ENCODE peak calls at places on chromosomes 5 and 9, in eight cellular contexts. R, O, Y, H, K, X, T and B are unnamed samples.

GRCh38 chr9:134686896-134687295 is 45.3 kb downstream of the COL5A1 start:
- DNase-seq in R (peak; percentile 24), O (no peak), Y (no peak), H (no peak), K (no peak), X (no peak), T (no peak), B (no peak)

GRCh38 chr9:33103381-33104110 is 27.1 kb upstream of the SMU1 start:
- DNase-seq in R (no peak), O (no peak), Y (peak; percentile 8), H (no peak), K (no peak), X (peak; percentile 67), T (no peak), B (no peak)

GRCh38 chr9:22357016-22357415 is 89.6 kb upstream of the DMRTA1 start:
- DNase-seq in R (no peak), O (no peak), Y (no peak), H (no peak), K (no peak), X (no peak), T (no peak), B (no peak)

GRCh38 chr5:176846335-176847140 is 36.2 kb downstream of the UNC5A start:
- DNase-seq in R (no peak), O (no peak), Y (no peak), H (no peak), K (no peak), X (no peak), T (no peak), B (no peak)

GRCh38 chr9:133713211-133713959 is 24.8 kb downstream of the SARDH start:
- DNase-seq in R (no peak), O (no peak), Y (no peak), H (no peak), K (no peak), X (no peak), T (no peak), B (no peak)

GRCh38 chr5:43065384-43066230 is 25.5 kb upstream of the ANXA2R start:
- DNase-seq in R (peak; percentile 85), O (peak; percentile 26), Y (peak; percentile 64), H (no peak), K (no peak), X (peak; percentile 33), T (peak; percentile 60), B (no peak)

GRCh38 chr5:139016186-139016585 is 141.1 kb upstream of the LRRTM2 start:
- DNase-seq in R (no peak), O (no peak), Y (no peak), H (no peak), K (no peak), X (no peak), T (no peak), B (no peak)

GRCh38 chr5:138697720-138698360 is 55.4 kb upstream of the CTNNA1 start:
- DNase-seq in R (no peak), O (no peak), Y (no peak), H (no peak), K (no peak), X (no peak), T (no peak), B (no peak)

GRCh38 chr9:107653263-107653821 is 163.8 kb upstream of the KLF4 start:
- DNase-seq in R (no peak), O (no peak), Y (no peak), H (no peak), K (no peak), X (no peak), T (no peak), B (no peak)

GRCh38 chr5:142095035-142095434 is 13.5 kb upstream of the NDFIP1 start:
- DNase-seq in R (no peak), O (no peak), Y (no peak), H (no peak), K (no peak), X (no peak), T (no peak), B (no peak)

GRCh38 chr9:127347831-127348699 is 48.9 kb upstream of the SLC2A8 start:
- DNase-seq in R (no peak), O (no peak), Y (no peak), H (peak; percentile 27), K (peak; percentile 25), X (peak; percentile 41), T (no peak), B (peak; percentile 63)

GRCh38 chr9:129626944-129627297 is 958 bp downstream of the NTMT1 start:
- DNase-seq in R (no peak), O (no peak), Y (no peak), H (peak; percentile 77), K (no peak), X (no peak), T (no peak), B (no peak)

GRCh38 chr9:89418882-89419641 is 78.9 kb downstream of the SEMA4D start:
- DNase-seq in R (no peak), O (peak; percentile 70), Y (no peak), H (no peak), K (no peak), X (no peak), T (peak; percentile 72), B (no peak)

GRCh38 chr9:109171926-109172325 is 4.9 kb upstream of the FRRS1L start:
- DNase-seq in R (no peak), O (no peak), Y (no peak), H (no peak), K (no peak), X (no peak), T (no peak), B (no peak)

GRCh38 chr9:130328349-130328801 is 62.8 kb downstream of the HMCN2 start:
- DNase-seq in R (no peak), O (no peak), Y (no peak), H (no peak), K (no peak), X (no peak), T (no peak), B (no peak)

GRCh38 chr5:16411741-16412455 is 53.7 kb downstream of the ZNF622 start:
- DNase-seq in R (no peak), O (no peak), Y (no peak), H (peak; percentile 10), K (no peak), X (no peak), T (no peak), B (no peak)

GRCh38 chr5:146283344-146283761 is 55.3 kb upstream of the POU4F3 start:
- DNase-seq in R (no peak), O (no peak), Y (no peak), H (peak; percentile 92), K (no peak), X (no peak), T (no peak), B (peak; percentile 54)

GRCh38 chr9:127497656-127498290 is 46.5 kb downstream of the LRSAM1 start:
- DNase-seq in R (no peak), O (no peak), Y (no peak), H (no peak), K (no peak), X (no peak), T (no peak), B (no peak)

GRCh38 chr9:106896695-106897094 is 33.7 kb downstream of the ZNF462 start:
- DNase-seq in R (no peak), O (no peak), Y (no peak), H (no peak), K (no peak), X (no peak), T (no peak), B (no peak)

GRCh38 chr9:61666849-61667371 is 477.1 kb downstream of the SPATA31A7 start:
- DNase-seq in R (no peak), O (no peak), Y (no peak), H (no peak), K (no peak), X (no peak), T (no peak), B (no peak)

GRCh38 chr9:3054017-3054586 is 210.2 kb upstream of the PUM3 start:
- DNase-seq in R (no peak), O (no peak), Y (no peak), H (no peak), K (no peak), X (no peak), T (no peak), B (no peak)

GRCh38 chr5:109652096-109652495 is 37.6 kb upstream of the MAN2A1 start:
- DNase-seq in R (no peak), O (no peak), Y (no peak), H (no peak), K (no peak), X (no peak), T (no peak), B (no peak)

GRCh38 chr5:134114886-134115805 is 665 bp downstream of the TCF7 start:
- DNase-seq in R (no peak), O (peak; percentile 82), Y (peak; percentile 75), H (no peak), K (no peak), X (no peak), T (peak; percentile 87), B (no peak)

GRCh38 chr9:97128919-97129318 is 90.0 kb upstream of the CTSV start:
- DNase-seq in R (no peak), O (no peak), Y (no peak), H (no peak), K (no peak), X (no peak), T (no peak), B (no peak)

GRCh38 chr5:144028058-144028457 is 142.4 kb downstream of the YIPF5 start:
- DNase-seq in R (no peak), O (no peak), Y (no peak), H (peak; percentile 37), K (peak; percentile 44), X (no peak), T (no peak), B (no peak)

GRCh38 chr9:75150512-75150911 is 62.2 kb downstream of the OSTF1 start:
- DNase-seq in R (no peak), O (no peak), Y (no peak), H (no peak), K (no peak), X (no peak), T (no peak), B (no peak)

GRCh38 chr9:101479337-101480045 is 43.9 kb upstream of the ALDOB start:
- DNase-seq in R (no peak), O (no peak), Y (no peak), H (no peak), K (no peak), X (no peak), T (no peak), B (no peak)

GRCh38 chr5:128826290-128826689 is 139.0 kb upstream of the SLC27A6 start:
- DNase-seq in R (no peak), O (no peak), Y (no peak), H (no peak), K (no peak), X (no peak), T (no peak), B (no peak)

GRCh38 chr5:145587308-145588071 is 247.7 kb downstream of the PRELID2 start:
- DNase-seq in R (no peak), O (no peak), Y (no peak), H (peak; percentile 84), K (peak; percentile 32), X (no peak), T (no peak), B (peak; percentile 63)